ENCODE peak calls at places on chromosome 4, in seven cellular contexts. K, J, T, H, S, W and R are unnamed samples.
A peak's percentile ranks its signal among the peaks of the same experiment; 100 is the strongest.

GRCh38 chr4:168618577-168619265 is 121.9 kb downstream of the PALLD start:
- DNase-seq in W (no peak), T (no peak), S (no peak), H (peak; percentile 52), J (no peak), K (no peak), R (no peak)

GRCh38 chr4:94960703-94961102 is 202.9 kb downstream of the BMPR1B start:
- DNase-seq in T (no peak), W (no peak), K (no peak), J (no peak), S (no peak), H (no peak), R (no peak)

GRCh38 chr4:113831469-113831868 is 69.9 kb upstream of the CAMK2D start:
- DNase-seq in S (no peak), T (no peak), H (no peak), W (no peak), J (peak; percentile 77), K (no peak), R (no peak)

GRCh38 chr4:151581575-151581974 is 172.6 kb downstream of the FHIP1A start:
- DNase-seq in H (no peak), S (no peak), J (no peak), K (no peak), W (no peak), T (no peak), R (no peak)

GRCh38 chr4:84968936-84969335 is 2.4 kb upstream of the WDFY3 start:
- DNase-seq in T (no peak), J (peak; percentile 21), K (no peak), H (no peak), S (no peak), W (no peak), R (no peak)

GRCh38 chr4:113596396-113596795 is 165.1 kb downstream of the CAMK2D start:
- DNase-seq in S (no peak), K (no peak), J (no peak), H (peak; percentile 13), T (no peak), W (no peak), R (no peak)

GRCh38 chr4:135718019-135718418 is 1516.4 kb upstream of the PABPC4L start:
- DNase-seq in H (peak; percentile 2), S (no peak), T (no peak), W (no peak), J (peak; percentile 36), K (no peak), R (no peak)

GRCh38 chr4:160685729-160686128 is 1478.1 kb downstream of the FSTL5 start:
- DNase-seq in S (no peak), J (no peak), T (no peak), K (no peak), W (no peak), H (no peak), R (no peak)

GRCh38 chr4:11765849-11766453 is 337.3 kb upstream of the HS3ST1 start:
- DNase-seq in H (peak; percentile 6), S (no peak), J (peak; percentile 72), W (no peak), K (peak; percentile 32), T (no peak), R (no peak)

GRCh38 chr4:7818676-7819041 is 121.0 kb downstream of the AFAP1 start:
- DNase-seq in J (no peak), H (no peak), W (no peak), T (no peak), K (no peak), S (no peak), R (no peak)

GRCh38 chr4:67558493-67558892 is at the start of gene STAP1:
- DNase-seq in J (peak; percentile 83), K (no peak), S (no peak), W (no peak), H (no peak), T (no peak), R (no peak)

GRCh38 chr4:154329268-154329858 is 162.2 kb downstream of the DCHS2 start:
- DNase-seq in W (no peak), K (no peak), T (no peak), S (no peak), H (peak; percentile 20), J (peak; percentile 80), R (no peak)

GRCh38 chr4:103372002-103372558 is 173.9 kb upstream of the CENPE start:
- DNase-seq in J (peak; percentile 59), K (no peak), W (no peak), S (no peak), T (no peak), H (no peak), R (no peak)

GRCh38 chr4:112055100-112055499 is 90.2 kb upstream of the FAM241A start:
- DNase-seq in T (no peak), H (no peak), S (no peak), W (no peak), J (no peak), K (no peak), R (no peak)

GRCh38 chr4:88689877-88690276 is 7.8 kb downstream of the NAP1L5 start:
- DNase-seq in T (no peak), K (no peak), J (no peak), W (no peak), S (no peak), H (no peak), R (no peak)

GRCh38 chr4:165079476-165079875 is 25.8 kb downstream of the TRIM75 start:
- DNase-seq in J (no peak), K (no peak), S (no peak), W (no peak), T (peak; percentile 72), H (peak; percentile 1), R (no peak)

GRCh38 chr4:33411182-33411581 is 2691.0 kb downstream of the PCDH7 start:
- DNase-seq in H (peak; percentile 11), T (no peak), S (no peak), K (no peak), J (peak; percentile 74), W (no peak), R (no peak)